ENCODE peak calls at places on chromosome 16, in eight cellular contexts. G is IMR-90, O is heart left ventricle, W is ascending aorta, M is fibroblast of lung, K is psoas muscle, N is GM23248, T is body of pancreas. S is an unnamed sample.

GRCh38 chr16:4700380-4700996 is 7.1 kb downstream of the NUDT16L1 start:
- DNase-seq in G (no peak), O (no peak), W (no peak), M (no peak), K (peak; percentile 48), N (no peak), T (no peak), S (no peak)

GRCh38 chr16:85227262-85227923 is 115.1 kb upstream of the CIBAR2 start:
- DNase-seq in G (no peak), O (no peak), W (no peak), M (no peak), K (no peak), N (no peak), T (no peak), S (no peak)

GRCh38 chr16:65305588-65305987 is 183.7 kb upstream of the CDH11 start:
- DNase-seq in G (no peak), O (no peak), W (no peak), M (no peak), K (no peak), N (no peak), T (no peak), S (no peak)

GRCh38 chr16:78444-79145 is 570 bp downstream of the MPG start:
- DNase-seq in G (peak; percentile 52), O (no peak), W (no peak), M (peak; percentile 59), K (peak; percentile 80), N (peak; percentile 85), T (peak; percentile 40), S (no peak)

GRCh38 chr16:5582529-5582928 is 484.9 kb upstream of the EEF2KMT start:
- DNase-seq in G (no peak), O (no peak), W (no peak), M (no peak), K (no peak), N (no peak), T (no peak), S (no peak)

GRCh38 chr16:25063865-25064264 is 47.7 kb upstream of the LCMT1 start:
- DNase-seq in G (peak; percentile 74), O (no peak), W (no peak), M (no peak), K (no peak), N (peak; percentile 70), T (no peak), S (no peak)

GRCh38 chr16:85648782-85649181 is 35.7 kb downstream of the GSE1 start:
- DNase-seq in G (peak; percentile 13), O (no peak), W (no peak), M (no peak), K (no peak), N (no peak), T (no peak), S (no peak)

GRCh38 chr16:58462089-58462488 is 37.9 kb upstream of the NDRG4 start:
- DNase-seq in G (no peak), O (no peak), W (no peak), M (no peak), K (no peak), N (no peak), T (no peak), S (no peak)

GRCh38 chr16:66569131-66569530 is 2.9 kb downstream of the CMTM1 start:
- DNase-seq in G (peak; percentile 87), O (no peak), W (no peak), M (peak; percentile 72), K (no peak), N (peak; percentile 80), T (no peak), S (no peak)

GRCh38 chr16:89324056-89325010 is 106.8 kb downstream of the ZNF778 start:
- DNase-seq in G (peak; percentile 92), O (no peak), W (no peak), M (peak; percentile 69), K (peak; percentile 32), N (peak; percentile 83), T (no peak), S (peak; percentile 44)

GRCh38 chr16:84741351-84741791 is 41.6 kb downstream of the USP10 start:
- DNase-seq in G (peak; percentile 69), O (no peak), W (no peak), M (peak; percentile 33), K (no peak), N (peak; percentile 81), T (peak; percentile 43), S (no peak)

GRCh38 chr16:24282129-24282528 is 26.0 kb downstream of the CACNG3 start:
- DNase-seq in G (no peak), O (no peak), W (no peak), M (no peak), K (no peak), N (no peak), T (no peak), S (no peak)

GRCh38 chr16:84686702-84687298 is 13.0 kb upstream of the USP10 start:
- DNase-seq in G (no peak), O (no peak), W (no peak), M (no peak), K (no peak), N (no peak), T (no peak), S (no peak)

GRCh38 chr16:79104567-79104966 is 496.0 kb downstream of the MAF start:
- DNase-seq in G (no peak), O (no peak), W (no peak), M (no peak), K (no peak), N (no peak), T (no peak), S (no peak)

GRCh38 chr16:23398987-23399805 is 53.8 kb downstream of the COG7 start:
- DNase-seq in G (no peak), O (no peak), W (no peak), M (no peak), K (peak; percentile 77), N (no peak), T (no peak), S (peak; percentile 58)

GRCh38 chr16:85173077-85173980 is 61.1 kb upstream of the CIBAR2 start:
- DNase-seq in G (peak; percentile 97), O (no peak), W (no peak), M (peak; percentile 85), K (peak; percentile 44), N (peak; percentile 98), T (no peak), S (peak; percentile 44)

GRCh38 chr16:90019543-90020259 is 445 bp upstream of the DBNDD1 start:
- DNase-seq in G (peak; percentile 89), O (peak; percentile 64), W (no peak), M (peak; percentile 53), K (peak; percentile 69), N (peak; percentile 80), T (peak; percentile 48), S (peak; percentile 62)

GRCh38 chr16:73095142-73095791 is 47.3 kb upstream of the ZFHX3 start:
- DNase-seq in G (peak; percentile 6), O (no peak), W (no peak), M (peak; percentile 66), K (no peak), N (no peak), T (no peak), S (no peak)

GRCh38 chr16:6122401-6122800 is 1024.8 kb upstream of the EEF2KMT start:
- DNase-seq in G (no peak), O (no peak), W (no peak), M (no peak), K (no peak), N (no peak), T (no peak), S (no peak)

GRCh38 chr16:90043526-90043925 is 24.3 kb upstream of the DBNDD1 start:
- DNase-seq in G (no peak), O (no peak), W (no peak), M (no peak), K (peak; percentile 47), N (no peak), T (no peak), S (no peak)

GRCh38 chr16:77332792-77333191 is 102.0 kb downstream of the ADAMTS18 start:
- DNase-seq in G (no peak), O (no peak), W (no peak), M (no peak), K (no peak), N (peak; percentile 3), T (no peak), S (no peak)

GRCh38 chr16:77330332-77331043 is 104.3 kb downstream of the ADAMTS18 start:
- DNase-seq in G (no peak), O (no peak), W (no peak), M (no peak), K (no peak), N (no peak), T (no peak), S (no peak)

GRCh38 chr16:77331802-77332586 is 102.8 kb downstream of the ADAMTS18 start:
- DNase-seq in G (no peak), O (no peak), W (no peak), M (no peak), K (no peak), N (no peak), T (no peak), S (no peak)

GRCh38 chr16:77336637-77337036 is 98.2 kb downstream of the ADAMTS18 start:
- DNase-seq in G (no peak), O (no peak), W (no peak), M (no peak), K (no peak), N (peak; percentile 2), T (no peak), S (no peak)

DNA sequence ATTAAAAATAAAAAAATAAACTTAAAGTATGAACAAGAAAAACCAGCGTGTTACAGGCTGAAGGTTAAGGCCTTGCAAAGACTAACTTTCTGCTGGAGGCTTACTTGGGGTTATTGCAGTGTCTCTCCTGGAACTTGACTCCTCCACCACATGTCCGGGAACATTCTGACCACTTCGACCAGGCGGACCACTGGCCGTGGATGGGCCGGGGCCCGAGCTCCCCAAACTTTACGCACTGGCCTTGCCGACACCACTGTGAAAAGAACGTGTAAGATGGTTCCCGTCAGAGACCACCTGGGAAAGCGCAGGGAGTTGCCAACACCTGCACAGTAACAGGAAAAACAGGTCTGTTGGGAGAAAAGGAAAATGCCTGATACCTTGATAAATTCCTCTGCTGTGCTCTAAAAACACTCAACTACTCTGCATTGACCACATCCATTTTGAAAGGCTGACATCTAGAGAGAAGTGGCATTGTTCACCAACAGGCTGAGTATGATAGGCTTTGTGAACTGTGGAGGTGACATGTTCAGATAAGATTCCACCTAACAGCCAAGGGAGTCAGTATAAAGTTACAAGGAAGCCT is 99.1 kb downstream of the ADAMTS18 start:
- DNase-seq in G (no peak), O (no peak), W (no peak), M (no peak), K (no peak), N (no peak), T (no peak), S (no peak)
- H3K27ac ChIP-seq in G (no peak overlapping the region), O (no peak overlapping the region), W (no peak overlapping the region), M (no peak overlapping the region), K (no peak overlapping the region), N (no peak overlapping the region), T (no peak overlapping the region), S (no peak overlapping the region)

GRCh38 chr16:12543700-12544476 is 259.8 kb downstream of the CPPED1 start:
- DNase-seq in G (no peak), O (no peak), W (no peak), M (no peak), K (no peak), N (no peak), T (no peak), S (no peak)
- H3K4me3 ChIP-seq in G (no peak overlapping the region), O (no peak overlapping the region), W (no peak overlapping the region), M (no peak overlapping the region), K (no peak overlapping the region), N (no peak overlapping the region), T (no peak overlapping the region), S (no peak overlapping the region)

GRCh38 chr16:2047330-2048115 is at the start of the genes NTHL1 and TSC2:
- DNase-seq in G (peak; percentile 95), O (peak; percentile 98), W (peak; percentile 88), M (peak; percentile 96), K (peak; percentile 98), N (peak; percentile 98), T (peak; percentile 96), S (peak; percentile 98)
- H3K4me1 ChIP-seq in G (peaks cover 11% of the 10 kb centered on the region), O (peaks cover 61% of the 10 kb centered on the region), W (peaks cover 20% of the 10 kb centered on the region), M (peaks cover 6% of the 10 kb centered on the region), K (peaks cover 19% of the 10 kb centered on the region), N (no peaks in the 10 kb centered on the region), T (peaks cover 18% of the 10 kb centered on the region), S (peaks cover 58% of the 10 kb centered on the region)

GRCh38 chr16:53111078-53111776 is 56.4 kb downstream of the CHD9 start:
- DNase-seq in G (peak; percentile 60), O (no peak), W (no peak), M (peak; percentile 60), K (no peak), N (peak; percentile 62), T (no peak), S (no peak)
- H3K27ac ChIP-seq in G (no peak overlapping the region), O (no peak overlapping the region), W (no peak overlapping the region), M (no peak overlapping the region), K (no peak overlapping the region), N (peak overlapping the region; percentile 29), T (no peak overlapping the region), S (no peak overlapping the region)

S was measured in lower lobe of right lung.